ENCODE peak calls at places on chromosomes 13 and 19, in eight cellular contexts. N is GM12865; O is progenitor cell of endocrine pancreas; A is fibroblast of the aortic adventitia; F is mesothelial cell of epicardium; J is GM23338; G is CD4-positive, alpha-beta T cell; W is right atrium auricular region. K is an unnamed sample.

GRCh38 chr13:29884671-29885424 is 34.4 kb upstream of the UBL3 start:
- DNase-seq in N (peak), O (no peak), A (peak), F (no peak), J (peak), G (no peak), W (no peak), K (peak)

GRCh38 chr19:34145741-34146202 is 26.5 kb upstream of the LSM14A start:
- DNase-seq in N (peak), O (peak), A (peak), F (peak), J (peak), G (peak), W (no peak), K (peak)

GRCh38 chr19:6041991-6042421 is 64.1 kb upstream of the RANBP3 start:
- DNase-seq in N (peak), O (no peak), A (no peak), F (peak), J (no peak), G (no peak), W (peak), K (no peak)

GRCh38 chr13:42048625-42049453 is at the start of gene DGKH:
- DNase-seq in N (peak), O (peak), A (peak), F (peak), J (peak), G (peak), W (peak), K (peak)

GRCh38 chr13:38944219-38944618 is 46.4 kb downstream of the STOML3 start:
- DNase-seq in N (no peak), O (no peak), A (no peak), F (no peak), J (no peak), G (no peak), W (no peak), K (no peak)

GRCh38 chr13:64709079-64709478 is 2521.1 kb downstream of the PCDH9 start:
- DNase-seq in N (no peak), O (no peak), A (no peak), F (no peak), J (no peak), G (no peak), W (no peak), K (no peak)

GRCh38 chr19:29697523-29698261 is 17.4 kb downstream of the C19orf12 start:
- DNase-seq in N (no peak), O (no peak), A (no peak), F (no peak), J (no peak), G (no peak), W (no peak), K (no peak)

GRCh38 chr19:35168261-35168660 is 13.7 kb downstream of the FXYD5 start:
- DNase-seq in N (no peak), O (no peak), A (no peak), F (no peak), J (no peak), G (no peak), W (no peak), K (no peak)

GRCh38 chr19:14632286-14632685 is 42.4 kb downstream of the ADGRE3 start:
- DNase-seq in N (peak), O (no peak), A (peak), F (no peak), J (peak), G (no peak), W (no peak), K (no peak)

DNA sequence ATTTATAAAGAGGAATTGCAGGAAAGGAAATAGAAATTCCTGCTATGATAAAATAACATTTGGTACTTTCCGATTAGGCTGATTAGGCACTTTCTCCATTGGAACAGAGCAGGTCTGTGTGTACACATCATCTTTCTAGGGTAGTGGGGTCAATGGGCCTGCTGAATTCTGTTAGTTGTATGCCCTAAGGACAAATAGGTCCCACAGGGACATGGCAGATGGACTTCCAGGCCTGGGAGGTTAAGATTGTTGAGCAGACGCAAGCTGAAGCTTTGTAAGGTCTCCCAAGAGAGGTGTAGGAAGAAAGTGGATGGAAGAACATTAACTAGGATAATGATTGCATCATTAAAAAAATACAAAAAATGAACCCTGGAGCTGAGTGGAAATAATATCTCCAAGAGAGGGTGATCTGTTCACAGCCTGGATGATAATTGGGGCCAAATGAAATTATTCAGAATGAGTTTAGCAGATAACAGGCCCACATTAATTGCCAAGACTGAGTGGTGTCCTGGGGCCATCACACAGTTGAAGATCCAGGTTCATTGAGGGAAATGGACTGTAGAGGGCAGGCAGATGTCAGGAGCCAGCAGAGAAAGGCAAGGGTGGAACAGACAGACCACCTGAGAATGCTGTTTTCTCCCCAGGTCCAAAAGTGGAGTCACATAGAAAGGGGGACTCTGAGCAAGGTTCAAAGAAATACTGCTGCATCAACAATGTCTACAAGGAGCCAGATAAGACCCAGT is 215.1 kb downstream of the DNAJC15 start:
- DNase-seq in N (no peak), O (no peak), A (no peak), F (no peak), J (no peak), G (no peak), W (no peak), K (no peak)
- TF ChIP-seq CTCF in N (no peak), O (no peak), A (no peak), F (no peak), J (no peak), G (no peak), W (no peak), K (no peak)

DNA sequence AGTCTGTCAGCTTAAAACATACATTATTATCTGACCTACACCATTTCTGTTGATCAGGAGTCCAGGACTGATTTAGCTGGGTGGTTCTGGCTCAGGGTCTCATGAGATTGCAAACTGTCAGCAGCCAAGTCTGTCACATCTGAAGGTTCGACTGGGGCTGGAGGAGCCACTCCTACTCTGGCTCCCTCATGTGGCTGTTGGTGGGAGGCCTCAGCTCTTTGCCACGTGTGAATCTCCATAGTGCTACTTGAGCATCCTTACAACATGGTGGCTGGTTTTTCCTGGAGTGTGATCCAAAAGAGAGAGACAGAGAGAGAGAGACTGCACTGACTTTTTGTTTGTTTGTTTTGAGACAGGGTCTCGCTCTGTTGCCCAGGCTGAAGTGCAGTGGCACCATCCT is 63.6 kb upstream of the NFIC start:
- DNase-seq in N (peak), O (no peak), A (no peak), F (no peak), J (peak), G (no peak), W (no peak), K (no peak)
- TF ChIP-seq CTCF in N (no peak), O (no peak), A (no peak), F (no peak), J (peak), G (no peak), W (no peak), K (no peak)

GRCh38 chr19:11881151-11881800 is 6.3 kb upstream of the ZNF69 start:
- DNase-seq in N (peak), O (peak), A (peak), F (peak), J (peak), G (peak), W (peak), K (peak)
- TF ChIP-seq CTCF in N (peak), O (peak), A (peak), F (peak), J (peak), G (peak), W (peak), K (no peak)

GRCh38 chr19:17997969-17998826 is 9.8 kb upstream of the ARRDC2 start:
- DNase-seq in N (no peak), O (no peak), A (peak), F (no peak), J (peak), G (no peak), W (no peak), K (peak)
- TF ChIP-seq CTCF in N (peak), O (peak), A (peak), F (peak), J (peak), G (peak), W (peak), K (peak)

GRCh38 chr13:108728370-108728769 is 99.0 kb downstream of the MYO16 start:
- DNase-seq in N (no peak), O (no peak), A (no peak), F (no peak), J (peak), G (no peak), W (no peak), K (peak)
- TF ChIP-seq CTCF in N (no peak), O (peak), A (no peak), F (no peak), J (peak), G (no peak), W (no peak), K (no peak)

DNA sequence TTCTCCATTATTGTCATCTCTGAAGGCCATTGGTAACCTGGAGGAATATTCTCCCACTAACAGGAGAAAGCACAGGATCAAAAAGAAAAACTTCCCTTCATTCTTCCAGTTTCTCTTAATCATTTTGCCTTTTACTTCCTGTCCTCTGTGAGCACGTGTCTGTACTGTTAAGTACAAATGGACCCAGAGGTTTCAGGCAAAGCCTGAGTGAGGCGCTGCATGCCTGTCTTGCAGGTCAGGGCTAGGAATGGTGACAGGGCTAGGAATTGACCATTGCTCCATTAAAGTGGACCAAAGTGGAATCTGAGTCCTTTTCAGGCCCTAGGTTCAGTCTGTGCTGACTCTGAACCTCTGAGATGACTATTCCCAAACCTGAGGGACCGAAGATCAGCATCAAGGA is 326.7 kb downstream of the SHISA2 start:
- DNase-seq in N (no peak), O (no peak), A (no peak), F (no peak), J (no peak), G (no peak), W (no peak), K (no peak)
- TF ChIP-seq CTCF in N (no peak), O (no peak), A (no peak), F (no peak), J (peak), G (no peak), W (no peak), K (no peak)

GRCh38 chr13:45339399-45339798 is 1.6 kb downstream of the TPT1 start:
- DNase-seq in N (no peak), O (no peak), A (no peak), F (no peak), J (no peak), G (no peak), W (no peak), K (no peak)

GRCh38 chr13:45341034-45341798 is at the start of gene TPT1:
- DNase-seq in N (peak), O (peak), A (peak), F (peak), J (peak), G (peak), W (peak), K (peak)

GRCh38 chr13:45341799-45342584 is 1.0 kb upstream of the TPT1 start:
- DNase-seq in N (no peak), O (no peak), A (peak), F (no peak), J (no peak), G (no peak), W (peak), K (no peak)

GRCh38 chr13:45339867-45340266 is 1.1 kb downstream of the TPT1 start:
- DNase-seq in N (peak), O (no peak), A (no peak), F (no peak), J (no peak), G (no peak), W (no peak), K (no peak)

DNA sequence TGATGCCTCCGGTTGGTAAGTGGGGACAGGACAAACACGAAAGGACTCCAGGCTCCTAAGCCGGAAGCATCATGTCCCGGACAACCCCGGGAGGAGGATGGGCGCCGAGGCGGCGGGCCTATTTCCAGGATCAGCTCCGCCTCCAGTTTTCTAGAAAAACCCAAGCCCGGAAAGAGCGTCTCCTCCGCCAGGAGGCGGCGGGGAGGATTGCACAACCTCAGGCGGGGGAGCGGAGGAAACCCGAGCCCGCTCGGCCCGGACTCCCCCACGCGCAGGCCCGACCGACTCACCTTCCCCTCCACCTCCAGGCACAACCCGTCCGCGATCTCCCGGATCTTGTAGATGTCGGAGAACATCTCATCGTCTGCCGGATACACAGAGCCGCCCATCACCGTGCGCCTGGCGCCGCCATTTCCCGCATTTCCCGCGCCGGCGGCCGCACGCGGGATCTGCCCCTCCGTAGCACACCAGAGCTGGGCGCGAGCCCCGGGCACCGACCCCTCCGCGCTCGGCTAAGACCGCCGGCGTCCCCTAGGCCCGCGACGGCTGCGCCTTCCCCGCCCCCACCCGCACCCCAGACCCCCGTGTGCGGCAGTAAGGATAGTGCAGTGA is 455 bp downstream of the TPT1 start:
- DNase-seq in N (peak), O (peak), A (peak), F (peak), J (peak), G (peak), W (peak), K (peak)
- TF ChIP-seq CTCF in N (peak), O (peak), A (peak), F (peak), J (peak), G (peak), W (peak), K (peak)

DNA sequence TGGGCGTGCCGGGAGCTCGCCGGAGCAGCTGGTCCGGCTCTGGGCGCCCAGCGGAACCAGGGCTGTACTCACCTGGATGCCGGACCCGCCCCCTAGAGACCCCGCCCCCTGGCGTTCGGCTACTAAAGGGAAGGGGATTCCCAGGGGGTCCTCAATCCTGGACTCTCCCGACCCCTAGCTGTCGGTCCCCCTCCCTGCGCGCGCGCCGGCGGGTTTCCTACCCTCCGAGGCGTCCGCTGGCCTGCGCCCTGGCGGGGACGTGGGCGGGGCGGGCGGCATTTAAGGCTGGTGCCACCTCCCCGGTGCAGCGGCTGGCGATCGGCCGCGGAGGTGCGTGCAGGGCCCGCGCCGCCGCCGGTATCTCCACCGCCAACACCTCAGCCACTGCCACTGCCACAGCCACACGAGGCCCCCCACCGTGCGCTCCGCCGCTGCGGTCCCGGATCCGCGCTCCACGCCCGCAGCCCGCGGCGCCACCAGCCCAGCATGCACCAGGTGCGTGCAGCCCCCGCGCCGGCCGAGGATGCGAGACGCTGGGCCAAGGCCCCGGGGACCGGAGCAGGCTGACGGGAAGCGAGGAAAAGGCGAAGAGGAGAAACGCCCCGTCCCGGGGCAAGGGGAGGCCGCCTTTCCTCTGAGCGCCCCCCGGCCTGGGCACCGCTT is at the start of gene ATP12A:
- DNase-seq in N (peak), O (peak), A (no peak), F (peak), J (peak), G (peak), W (no peak), K (peak)
- TF ChIP-seq CTCF in N (no peak), O (peak), A (no peak), F (peak), J (no peak), G (no peak), W (no peak), K (peak)

GRCh38 chr13:113187263-113187669 is 21.2 kb downstream of the PCID2 start:
- DNase-seq in N (no peak), O (no peak), A (peak), F (no peak), J (no peak), G (no peak), W (peak), K (no peak)
- TF ChIP-seq CTCF in N (no peak), O (no peak), A (peak), F (no peak), J (no peak), G (no peak), W (no peak), K (no peak)

DNA sequence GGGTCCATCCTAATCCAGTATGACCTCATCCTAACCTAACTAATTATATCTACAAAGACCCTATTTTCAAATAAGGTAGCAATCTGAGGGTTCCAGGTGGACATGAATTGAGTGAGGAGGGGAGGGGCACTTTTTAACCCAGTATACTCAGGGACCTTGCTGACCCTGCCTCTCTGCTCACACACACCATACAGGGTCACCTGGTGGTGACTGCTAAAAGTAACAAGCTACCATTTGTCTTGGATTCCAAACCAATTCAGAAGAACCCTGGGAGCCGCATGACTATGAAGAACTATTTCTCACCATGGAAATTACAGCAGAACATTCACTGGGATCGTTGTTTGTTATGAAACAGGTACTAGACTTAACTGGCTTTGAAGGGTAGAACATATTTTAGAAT is 151.9 kb downstream of the LACC1 start:
- DNase-seq in N (no peak), O (no peak), A (no peak), F (no peak), J (peak), G (no peak), W (no peak), K (no peak)
- TF ChIP-seq CTCF in N (no peak), O (no peak), A (no peak), F (no peak), J (peak), G (no peak), W (no peak), K (no peak)